ENCODE peak calls at places on chromosomes 16 and 17, in ten cellular contexts. P is thoracic aorta, R is Peyer's patch, K is upper lobe of left lung, M is tibial nerve, L is right lobe of liver, V is left ventricle myocardium inferior, S is colonic mucosa, Q is Caco-2, E is astrocyte. A is an unnamed sample.
A peak's percentile ranks its signal among the peaks of the same experiment; 100 is the strongest.

GRCh38 chr17:78522031-78522809 is 55.0 kb downstream of the DNAH17 start:
- DNase-seq in P (no peak), R (no peak), K (no peak), M (no peak), L (no peak), V (no peak), S (no peak), Q (no peak), E (no peak), A (no peak)

GRCh38 chr16:9199312-9199711 is 107.9 kb downstream of the HAPSTR1 start:
- DNase-seq in P (no peak), R (no peak), K (no peak), M (no peak), L (no peak), V (peak; percentile 18), S (no peak), Q (no peak), E (no peak), A (no peak)

GRCh38 chr16:85722497-85722896 is 28.4 kb downstream of the C16orf74 start:
- DNase-seq in P (no peak), R (no peak), K (no peak), M (no peak), L (no peak), V (no peak), S (no peak), Q (no peak), E (no peak), A (no peak)

GRCh38 chr17:41962768-41963434 is 3.7 kb upstream of the CNP start:
- DNase-seq in P (no peak), R (peak; percentile 91), K (no peak), M (peak; percentile 57), L (peak; percentile 75), V (peak; percentile 79), S (peak; percentile 82), Q (peak; percentile 83), E (peak; percentile 17), A (no peak)

GRCh38 chr16:61179571-61179970 is 856.7 kb downstream of the CDH8 start:
- DNase-seq in P (no peak), R (no peak), K (no peak), M (no peak), L (no peak), V (no peak), S (no peak), Q (no peak), E (no peak), A (no peak)

GRCh38 chr17:32517982-32518381 is 31.2 kb downstream of the CDK5R1 start:
- DNase-seq in P (no peak), R (no peak), K (peak; percentile 30), M (no peak), L (no peak), V (no peak), S (no peak), Q (no peak), E (no peak), A (no peak)

GRCh38 chr16:11658896-11659708 is 9.2 kb upstream of the SNN start:
- DNase-seq in P (no peak), R (no peak), K (no peak), M (no peak), L (no peak), V (no peak), S (no peak), Q (no peak), E (peak; percentile 31), A (no peak)

GRCh38 chr17:50922107-50922506 is 56.0 kb upstream of the TOB1 start:
- DNase-seq in P (no peak), R (no peak), K (no peak), M (no peak), L (no peak), V (no peak), S (no peak), Q (no peak), E (no peak), A (no peak)

GRCh38 chr17:8189041-8189710 is 804 bp downstream of the BORCS6 start:
- DNase-seq in P (no peak), R (peak; percentile 72), K (no peak), M (no peak), L (peak; percentile 72), V (peak; percentile 34), S (peak; percentile 55), Q (no peak), E (no peak), A (no peak)

GRCh38 chr16:14087590-14088154 is 16.6 kb downstream of the MRTFB start:
- DNase-seq in P (no peak), R (no peak), K (no peak), M (no peak), L (no peak), V (no peak), S (no peak), Q (no peak), E (no peak), A (no peak)

GRCh38 chr16:2904100-2904921 is 7.4 kb upstream of the FLYWCH1 start:
- DNase-seq in P (peak; percentile 47), R (peak; percentile 90), K (peak; percentile 96), M (peak; percentile 63), L (peak; percentile 89), V (peak; percentile 87), S (peak; percentile 85), Q (peak; percentile 88), E (peak; percentile 60), A (no peak)

GRCh38 chr16:26505501-26505900 is 561.2 kb upstream of the C16orf82 start:
- DNase-seq in P (no peak), R (no peak), K (no peak), M (no peak), L (no peak), V (no peak), S (no peak), Q (no peak), E (no peak), A (no peak)

GRCh38 chr16:72921620-72922019 is 126.3 kb downstream of the ZFHX3 start:
- DNase-seq in P (no peak), R (no peak), K (peak; percentile 80), M (no peak), L (no peak), V (no peak), S (no peak), Q (no peak), E (peak; percentile 50), A (no peak)

GRCh38 chr16:71722801-71723536 is 1.5 kb downstream of the PHLPP2 start:
- DNase-seq in P (peak; percentile 8), R (peak; percentile 79), K (peak; percentile 90), M (peak; percentile 30), L (peak; percentile 80), V (peak; percentile 70), S (peak; percentile 84), Q (peak; percentile 85), E (peak; percentile 49), A (no peak)

DNA sequence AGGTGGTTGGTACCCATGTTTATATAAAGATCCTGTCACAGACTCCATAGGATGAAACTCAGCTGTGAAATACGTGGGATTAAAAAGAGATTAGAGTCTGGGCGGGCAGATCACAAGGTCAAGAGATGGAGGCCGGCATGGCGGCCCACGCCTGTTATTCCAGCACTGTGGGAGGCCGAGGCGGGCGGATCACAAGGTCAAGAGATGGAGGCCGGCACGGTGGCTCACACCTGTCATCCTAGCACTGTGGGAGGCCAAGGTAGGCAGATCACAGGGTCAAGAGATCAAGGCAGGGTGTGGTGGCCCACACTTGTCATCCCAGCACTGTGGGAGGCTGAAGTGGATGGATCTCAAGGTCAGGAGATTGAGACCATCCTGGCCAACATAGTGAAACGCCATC is 3.9 kb downstream of the ANAPC11 start:
- DNase-seq in P (no peak), R (no peak), K (peak; percentile 53), M (no peak), L (no peak), V (no peak), S (no peak), Q (no peak), E (no peak), A (no peak)
- H3K36me3 ChIP-seq in P (peaks cover 43% of the 10 kb centered on the region), R (peaks cover 62% of the 10 kb centered on the region), K (peaks cover 11% of the 10 kb centered on the region), M (peaks cover 4% of the 10 kb centered on the region), L (no peaks in the 10 kb centered on the region), V (peaks cover 69% of the 10 kb centered on the region), S (no peaks in the 10 kb centered on the region), Q (peaks cover 5% of the 10 kb centered on the region), E (peaks cover 4% of the 10 kb centered on the region), A (peaks cover 19% of the 10 kb centered on the region)

GRCh38 chr17:81901167-81902022 is 643 bp upstream of the NPB start:
- DNase-seq in P (no peak), R (no peak), K (peak; percentile 36), M (no peak), L (no peak), V (no peak), S (no peak), Q (no peak), E (no peak), A (no peak)
- H3K4me3 ChIP-seq in P (peak overlapping the region; percentile 68), R (peak overlapping the region; percentile 41), K (no peak overlapping the region), M (peak overlapping the region; percentile 51), L (peak overlapping the region; percentile 24), V (peak overlapping the region; percentile 57), S (peak overlapping the region; percentile 28), Q (peak overlapping the region; percentile 13), E (peak overlapping the region; percentile 1), A (peak overlapping the region; percentile 27)

DNA sequence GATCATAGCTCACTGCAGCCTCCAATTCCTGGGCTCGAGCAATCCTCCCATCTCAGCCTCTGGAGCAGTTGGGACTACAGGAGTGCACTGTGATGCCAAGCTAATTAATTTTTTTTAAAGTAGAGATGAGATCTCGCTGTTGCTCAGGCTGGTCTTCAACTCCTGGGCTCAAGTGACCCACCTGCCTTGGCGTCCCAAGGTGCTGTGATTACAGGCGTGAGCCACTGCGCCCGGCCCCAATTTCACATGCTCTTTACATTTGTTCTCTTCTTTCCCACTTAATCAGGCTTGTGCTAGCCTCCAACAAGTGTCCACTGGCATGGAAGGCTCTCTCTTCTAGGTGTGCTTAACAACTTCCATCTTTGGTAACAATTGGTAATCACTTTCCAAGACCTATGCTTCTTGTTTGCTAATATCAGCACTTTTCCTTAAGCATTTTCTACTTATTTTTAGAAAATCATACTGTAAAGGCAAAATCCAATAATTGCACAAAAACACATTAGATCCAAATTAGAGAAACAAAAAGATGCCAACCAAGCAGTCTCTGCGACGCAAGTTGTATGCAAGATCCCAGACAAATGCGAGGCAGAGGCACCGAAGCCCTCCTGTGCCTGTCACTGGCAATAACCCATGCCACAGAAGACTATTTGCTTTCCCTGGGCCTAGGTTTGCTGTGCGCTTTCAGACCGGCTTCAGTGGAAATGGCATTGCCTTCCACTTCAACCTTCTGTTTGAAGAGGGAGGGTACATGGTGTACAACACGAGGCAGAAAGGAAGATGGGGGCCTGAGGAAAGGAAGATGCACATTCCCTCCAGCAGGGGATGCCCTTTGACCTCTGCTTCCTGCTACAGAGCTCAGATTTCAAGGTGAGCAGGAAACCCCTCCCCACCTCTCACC is 52.6 kb downstream of the NOS2 start:
- DNase-seq in P (no peak), R (no peak), K (no peak), M (no peak), L (no peak), V (no peak), S (peak; percentile 12), Q (peak; percentile 83), E (no peak), A (no peak)
- TF ChIP-seq CTCF in P (no peak), R (no peak), K (no peak), M (no peak), L (no peak), V (no peak), S (no peak), Q (peak; percentile 88), E (no peak), A (peak; percentile 38)

DNA sequence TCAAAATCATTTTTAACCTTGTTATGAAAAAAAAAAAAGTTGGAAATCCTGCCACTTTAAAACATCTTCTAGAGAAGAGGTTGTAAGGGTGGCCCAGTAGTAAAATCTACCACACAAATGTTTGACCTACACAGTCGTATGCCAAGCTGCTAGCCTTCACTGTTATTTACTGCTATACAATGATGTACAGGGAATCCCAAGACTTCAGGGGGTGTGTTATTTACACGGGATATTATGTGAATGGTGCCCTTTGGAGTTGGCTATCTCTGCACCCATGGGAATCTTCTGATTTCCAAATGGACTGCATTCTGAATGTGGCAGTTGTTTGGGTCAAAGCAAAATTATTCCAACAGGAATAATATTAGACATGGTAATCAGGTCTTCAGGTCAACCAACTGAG is 45.9 kb downstream of the STH start:
- DNase-seq in P (no peak), R (no peak), K (no peak), M (no peak), L (no peak), V (no peak), S (no peak), Q (no peak), E (no peak), A (no peak)
- H3K36me3 ChIP-seq in P (peaks cover 17% of the 10 kb centered on the region), R (peaks cover 53% of the 10 kb centered on the region), K (peaks cover 13% of the 10 kb centered on the region), M (peaks cover 7% of the 10 kb centered on the region), L (peaks cover 10% of the 10 kb centered on the region), V (peaks cover 50% of the 10 kb centered on the region), S (peaks cover 9% of the 10 kb centered on the region), Q (peaks cover 7% of the 10 kb centered on the region), E (peaks cover 42% of the 10 kb centered on the region), A (peaks cover 7% of the 10 kb centered on the region)